ENCODE peak calls at places on chromosomes 16 and 17, in seven cellular contexts. W, J, L, Z, Y, N and D are unnamed samples.

GRCh38 chr16:81595676-81596292 is 151.2 kb downstream of the CMIP start:
- DNase-seq in W (no peak), J (no peak), L (no peak), Z (no peak), Y (no peak), N (no peak), D (no peak)

GRCh38 chr17:38565853-38566665 is 39.7 kb downstream of the SRCIN1 start:
- DNase-seq in W (no peak), J (no peak), L (no peak), Z (no peak), Y (no peak), N (no peak), D (no peak)

GRCh38 chr17:66625321-66625767 is 209.6 kb upstream of the CACNG5 start:
- DNase-seq in W (no peak), J (no peak), L (no peak), Z (no peak), Y (peak), N (peak), D (peak)

GRCh38 chr17:48578616-48579560 is 738 bp upstream of the HOXB4 start:
- DNase-seq in W (no peak), J (no peak), L (no peak), Z (no peak), Y (no peak), N (no peak), D (no peak)

GRCh38 chr17:64540118-64540776 is 33.5 kb downstream of the CEP95 start:
- DNase-seq in W (no peak), J (no peak), L (no peak), Z (no peak), Y (no peak), N (no peak), D (no peak)

GRCh38 chr17:65917560-65917959 is 274.4 kb downstream of the CEP112 start:
- DNase-seq in W (no peak), J (no peak), L (no peak), Z (no peak), Y (no peak), N (no peak), D (no peak)

GRCh38 chr17:80948961-80949450 is 42.6 kb upstream of the CHMP6 start:
- DNase-seq in W (no peak), J (peak), L (no peak), Z (no peak), Y (no peak), N (no peak), D (no peak)

GRCh38 chr17:69870091-69870530 is 204.9 kb upstream of the KCNJ16 start:
- DNase-seq in W (no peak), J (no peak), L (peak), Z (no peak), Y (no peak), N (no peak), D (no peak)

GRCh38 chr17:77872714-77873517 is 85.6 kb upstream of the TNRC6C start:
- DNase-seq in W (no peak), J (peak), L (no peak), Z (no peak), Y (no peak), N (no peak), D (no peak)